ENCODE peak calls at places on chromosomes 12 and 14, in nine cellular contexts. One of them, this sample, is unnamed. For H3K9me3, the result is how much of the 10 kb centered on the place peaks cover.

GRCh38 chr12:40107803-40108620 is 2.1 kb upstream of the SLC2A13 start:
- DNase-seq in stomach: no peak
- DNase-seq in cardiac muscle cell: peak
- DNase-seq in AG04450: no peak
- DNase-seq in A673: no peak
- DNase-seq in A549: no peak
- DNase-seq in ascending aorta: no peak
- DNase-seq in fibroblast of lung: no peak
- DNase-seq in breast epithelium: no peak
- DNase-seq in this sample: no peak

GRCh38 chr12:40473979-40474378 is 218.3 kb upstream of the CNTN1 start:
- DNase-seq in breast epithelium: no peak
- DNase-seq in fibroblast of lung: no peak
- DNase-seq in cardiac muscle cell: no peak
- DNase-seq in A549: no peak
- DNase-seq in stomach: no peak
- DNase-seq in ascending aorta: no peak
- DNase-seq in AG04450: no peak
- DNase-seq in A673: peak
- DNase-seq in this sample: no peak

GRCh38 chr12:13288937-13289643 is 92.6 kb downstream of the EMP1 start:
- DNase-seq in A673: no peak
- DNase-seq in breast epithelium: no peak
- DNase-seq in fibroblast of lung: no peak
- DNase-seq in ascending aorta: no peak
- DNase-seq in A549: no peak
- DNase-seq in AG04450: no peak
- DNase-seq in cardiac muscle cell: no peak
- DNase-seq in stomach: no peak
- DNase-seq in this sample: no peak

GRCh38 chr14:29548948-29549370 is 378.7 kb downstream of the PRKD1 start:
- DNase-seq in fibroblast of lung: peak
- DNase-seq in stomach: no peak
- DNase-seq in A549: peak
- DNase-seq in ascending aorta: no peak
- DNase-seq in breast epithelium: no peak
- DNase-seq in cardiac muscle cell: peak
- DNase-seq in AG04450: peak
- DNase-seq in A673: peak
- DNase-seq in this sample: no peak

GRCh38 chr14:27688823-27689444 is 1077.7 kb upstream of the FOXG1 start:
- DNase-seq in A549: no peak
- DNase-seq in cardiac muscle cell: no peak
- DNase-seq in ascending aorta: no peak
- DNase-seq in stomach: no peak
- DNase-seq in fibroblast of lung: no peak
- DNase-seq in A673: no peak
- DNase-seq in AG04450: no peak
- DNase-seq in breast epithelium: no peak
- DNase-seq in this sample: no peak

GRCh38 chr12:3661028-3661427 is 91.9 kb downstream of the CRACR2A start:
- DNase-seq in fibroblast of lung: no peak
- DNase-seq in ascending aorta: no peak
- DNase-seq in A673: no peak
- DNase-seq in breast epithelium: no peak
- DNase-seq in cardiac muscle cell: no peak
- DNase-seq in AG04450: no peak
- DNase-seq in stomach: no peak
- DNase-seq in A549: no peak
- DNase-seq in this sample: no peak

GRCh38 chr12:94182971-94183701 is 34.8 kb downstream of the PLXNC1 start:
- DNase-seq in stomach: no peak
- DNase-seq in breast epithelium: no peak
- DNase-seq in fibroblast of lung: no peak
- DNase-seq in cardiac muscle cell: peak
- DNase-seq in ascending aorta: no peak
- DNase-seq in AG04450: no peak
- DNase-seq in A673: no peak
- DNase-seq in A549: peak
- DNase-seq in this sample: no peak

GRCh38 chr12:50101663-50102062 is 2.1 kb upstream of the GPD1 start:
- DNase-seq in A673: peak
- DNase-seq in AG04450: peak
- DNase-seq in stomach: no peak
- DNase-seq in breast epithelium: no peak
- DNase-seq in A549: peak
- DNase-seq in fibroblast of lung: peak
- DNase-seq in cardiac muscle cell: peak
- DNase-seq in ascending aorta: no peak
- DNase-seq in this sample: no peak

GRCh38 chr14:54503476-54503875 is 6.2 kb upstream of the CGRRF1 start:
- DNase-seq in stomach: no peak
- DNase-seq in A549: peak
- DNase-seq in A673: peak
- DNase-seq in fibroblast of lung: peak
- DNase-seq in ascending aorta: no peak
- DNase-seq in cardiac muscle cell: peak
- DNase-seq in AG04450: no peak
- DNase-seq in breast epithelium: no peak
- DNase-seq in this sample: no peak

GRCh38 chr12:24596768-24597388 is 352.0 kb downstream of the BCAT1 start:
- DNase-seq in fibroblast of lung: peak
- DNase-seq in ascending aorta: no peak
- DNase-seq in stomach: no peak
- DNase-seq in cardiac muscle cell: peak
- DNase-seq in breast epithelium: no peak
- DNase-seq in AG04450: no peak
- DNase-seq in A673: peak
- DNase-seq in A549: peak
- DNase-seq in this sample: no peak

GRCh38 chr14:74532246-74532645 is 38.7 kb downstream of the ISCA2 start:
- DNase-seq in AG04450: no peak
- DNase-seq in A549: no peak
- DNase-seq in breast epithelium: no peak
- DNase-seq in stomach: no peak
- DNase-seq in A673: no peak
- DNase-seq in ascending aorta: no peak
- DNase-seq in fibroblast of lung: no peak
- DNase-seq in cardiac muscle cell: no peak
- DNase-seq in this sample: no peak

GRCh38 chr14:101078105-101078891 is 174.8 kb upstream of the RTL1 start:
- DNase-seq in ascending aorta: no peak
- DNase-seq in AG04450: no peak
- DNase-seq in cardiac muscle cell: no peak
- DNase-seq in A549: no peak
- DNase-seq in stomach: peak
- DNase-seq in breast epithelium: no peak
- DNase-seq in fibroblast of lung: no peak
- DNase-seq in A673: no peak
- DNase-seq in this sample: no peak

GRCh38 chr14:55752580-55753365 is 172.8 kb downstream of the KTN1 start:
- DNase-seq in cardiac muscle cell: peak
- DNase-seq in ascending aorta: no peak
- DNase-seq in A549: peak
- DNase-seq in stomach: peak
- DNase-seq in fibroblast of lung: peak
- DNase-seq in AG04450: peak
- DNase-seq in A673: peak
- DNase-seq in breast epithelium: no peak
- DNase-seq in this sample: no peak

GRCh38 chr12:14961466-14962155 is at the start of gene ARHGDIB:
- DNase-seq in breast epithelium: peak
- DNase-seq in ascending aorta: peak
- DNase-seq in A549: no peak
- DNase-seq in stomach: peak
- DNase-seq in AG04450: no peak
- DNase-seq in fibroblast of lung: no peak
- DNase-seq in cardiac muscle cell: peak
- DNase-seq in A673: peak
- DNase-seq in this sample: no peak

GRCh38 chr14:32078030-32078793 is 1.1 kb downstream of the ARHGAP5 start:
- DNase-seq in ascending aorta: peak
- DNase-seq in stomach: peak
- DNase-seq in AG04450: no peak
- DNase-seq in A673: no peak
- DNase-seq in fibroblast of lung: peak
- DNase-seq in A549: peak
- DNase-seq in cardiac muscle cell: peak
- DNase-seq in breast epithelium: peak
- DNase-seq in this sample: peak

GRCh38 chr12:131608740-131609665 is 101.9 kb upstream of the SFSWAP start:
- DNase-seq in AG04450: no peak
- DNase-seq in cardiac muscle cell: peak
- DNase-seq in A673: peak
- DNase-seq in A549: peak
- DNase-seq in ascending aorta: peak
- DNase-seq in stomach: peak
- DNase-seq in breast epithelium: peak
- DNase-seq in fibroblast of lung: peak
- DNase-seq in this sample: no peak

GRCh38 chr12:62813031-62813829 is 121.7 kb downstream of the PPM1H start:
- DNase-seq in cardiac muscle cell: peak
- DNase-seq in A673: peak
- DNase-seq in stomach: peak
- DNase-seq in A549: peak
- DNase-seq in AG04450: peak
- DNase-seq in ascending aorta: peak
- DNase-seq in fibroblast of lung: peak
- DNase-seq in breast epithelium: no peak
- DNase-seq in this sample: no peak

GRCh38 chr14:69873877-69874780 is 5.1 kb upstream of the SMOC1 start:
- DNase-seq in AG04450: no peak
- DNase-seq in breast epithelium: peak
- DNase-seq in fibroblast of lung: no peak
- DNase-seq in stomach: no peak
- DNase-seq in cardiac muscle cell: peak
- DNase-seq in A673: no peak
- DNase-seq in A549: no peak
- DNase-seq in ascending aorta: no peak
- DNase-seq in this sample: no peak

DNA sequence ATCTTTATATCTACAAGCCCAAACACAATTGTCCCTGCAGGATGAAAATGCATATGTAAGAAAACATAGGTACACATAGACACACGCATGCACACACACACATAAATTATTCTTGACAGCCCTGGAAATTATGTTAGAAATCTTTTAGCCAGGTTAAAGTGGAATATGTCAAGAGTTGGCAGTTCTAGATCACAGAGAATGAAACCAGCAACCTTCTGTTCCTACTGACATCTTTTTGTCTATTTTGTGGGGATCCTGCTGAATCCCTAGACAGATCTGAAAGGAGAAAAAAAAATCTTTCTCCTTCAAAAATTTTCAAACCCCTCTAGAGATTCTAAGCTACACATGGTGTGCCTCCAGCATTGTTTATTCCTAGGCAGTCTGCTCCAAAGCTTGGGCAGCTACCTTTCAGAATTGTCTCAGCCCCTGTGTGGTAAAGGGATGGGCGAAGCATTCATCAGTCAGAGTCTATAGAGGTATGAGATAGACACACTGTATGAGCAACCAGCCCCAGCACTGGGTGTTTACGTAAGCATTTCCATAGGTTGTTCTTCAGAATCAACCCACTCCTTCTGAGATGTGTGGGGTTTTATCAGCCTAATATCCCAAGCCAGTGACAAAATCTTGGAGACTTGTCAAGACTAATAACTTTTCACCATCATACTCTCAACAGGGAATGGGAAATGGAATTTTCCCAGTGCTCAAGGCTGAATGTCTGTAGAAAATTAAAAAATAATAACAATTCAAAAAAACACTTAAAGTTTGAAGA is 98.4 kb downstream of the BTG1 start:
- DNase-seq in A549: no peak
- DNase-seq in fibroblast of lung: no peak
- DNase-seq in breast epithelium: no peak
- DNase-seq in A673: no peak
- DNase-seq in ascending aorta: no peak
- DNase-seq in AG04450: no peak
- DNase-seq in stomach: no peak
- DNase-seq in cardiac muscle cell: peak
- DNase-seq in this sample: no peak
- H3K4me3 ChIP-seq in A549: no peak
- H3K4me3 ChIP-seq in fibroblast of lung: no peak
- H3K4me3 ChIP-seq in breast epithelium: no peak
- H3K4me3 ChIP-seq in A673: no peak
- H3K4me3 ChIP-seq in ascending aorta: no peak
- H3K4me3 ChIP-seq in AG04450: no peak
- H3K4me3 ChIP-seq in stomach: no peak
- H3K4me3 ChIP-seq in cardiac muscle cell: no peak
- H3K4me3 ChIP-seq in this sample: no peak

DNA sequence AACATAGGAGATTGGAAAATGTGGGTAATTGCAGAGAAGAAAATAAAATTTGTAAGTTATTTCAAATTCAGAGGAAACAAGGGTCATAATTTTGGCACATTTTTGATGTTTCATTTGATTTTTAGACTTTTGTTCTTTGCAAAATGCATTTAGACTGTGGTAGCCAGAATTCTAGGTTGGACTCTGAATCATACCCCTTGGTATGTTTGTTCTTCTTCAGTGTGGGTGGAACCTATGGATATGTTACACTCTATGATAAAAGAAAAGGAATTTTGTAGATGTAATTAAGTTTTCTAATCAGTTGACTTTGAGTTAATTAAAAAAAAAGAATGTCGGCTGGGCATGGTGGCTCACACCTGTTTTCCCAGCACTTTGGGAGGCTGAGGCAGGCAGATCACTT is 827.0 kb downstream of the AACS start:
- DNase-seq in A673: no peak
- DNase-seq in A549: no peak
- DNase-seq in fibroblast of lung: no peak
- DNase-seq in cardiac muscle cell: no peak
- DNase-seq in stomach: no peak
- DNase-seq in AG04450: no peak
- DNase-seq in breast epithelium: no peak
- DNase-seq in ascending aorta: no peak
- DNase-seq in this sample: no peak
- H3K27ac ChIP-seq in A673: no peak
- H3K27ac ChIP-seq in A549: no peak
- H3K27ac ChIP-seq in fibroblast of lung: no peak
- H3K27ac ChIP-seq in cardiac muscle cell: peak
- H3K27ac ChIP-seq in stomach: no peak
- H3K27ac ChIP-seq in AG04450: no peak
- H3K27ac ChIP-seq in breast epithelium: no peak
- H3K27ac ChIP-seq in ascending aorta: no peak
- H3K27ac ChIP-seq in this sample: no peak

GRCh38 chr14:53032838-53033390 is 82.1 kb upstream of the FERMT2 start:
- DNase-seq in breast epithelium: no peak
- DNase-seq in A549: no peak
- DNase-seq in A673: no peak
- DNase-seq in AG04450: no peak
- DNase-seq in cardiac muscle cell: peak
- DNase-seq in fibroblast of lung: peak
- DNase-seq in stomach: no peak
- DNase-seq in ascending aorta: no peak
- DNase-seq in this sample: no peak
- H3K9me3 ChIP-seq in breast epithelium: under half
- H3K9me3 ChIP-seq in A549: under half
- H3K9me3 ChIP-seq in A673: under half
- H3K9me3 ChIP-seq in AG04450: under half
- H3K9me3 ChIP-seq in cardiac muscle cell: under half
- H3K9me3 ChIP-seq in fibroblast of lung: under half
- H3K9me3 ChIP-seq in stomach: under half
- H3K9me3 ChIP-seq in ascending aorta: under half
- H3K9me3 ChIP-seq in this sample: under half

GRCh38 chr14:50860478-50861086 is 11.3 kb upstream of the ABHD12B start:
- DNase-seq in fibroblast of lung: peak
- DNase-seq in A673: peak
- DNase-seq in AG04450: peak
- DNase-seq in ascending aorta: peak
- DNase-seq in cardiac muscle cell: peak
- DNase-seq in breast epithelium: peak
- DNase-seq in A549: peak
- DNase-seq in stomach: peak
- DNase-seq in this sample: no peak
- H3K4me3 ChIP-seq in fibroblast of lung: peak
- H3K4me3 ChIP-seq in A673: peak
- H3K4me3 ChIP-seq in AG04450: peak
- H3K4me3 ChIP-seq in ascending aorta: peak
- H3K4me3 ChIP-seq in cardiac muscle cell: no peak
- H3K4me3 ChIP-seq in breast epithelium: peak
- H3K4me3 ChIP-seq in A549: peak
- H3K4me3 ChIP-seq in stomach: peak
- H3K4me3 ChIP-seq in this sample: peak

This sample was measured in vagina.